ENCODE peak calls at places on chromosomes 3 and 15, in seven cellular contexts. D is naive thymus-derived CD8-positive, alpha-beta T cell; Z is GF-D8; X is body of pancreas; N is NK-92 treated with Interleukin-12 subunit alpha and Interleukin-12 subunit beta, amount 100 ng/mL, for 24 hours; A is dorsolateral prefrontal cortex; W is stimulated activated CD8-positive, alpha-beta memory T cell treated with anti-CD3 and anti-CD28 coated beads, Interleukin-4, amount 100 ng/mL, for 24 hours. S is an unnamed sample.
A peak's percentile ranks its signal among the peaks of the same experiment; 100 is the strongest.

GRCh38 chr3:187878776-187879524 is 133.7 kb upstream of the BCL6 start:
- DNase-seq in A (no peak), W (no peak), D (no peak), N (no peak), Z (no peak), X (no peak), S (peak; percentile 36)

GRCh38 chr15:90015749-90016148 is 14.6 kb downstream of the ZNF710 start:
- DNase-seq in D (no peak), X (no peak), N (no peak), Z (no peak), A (no peak), W (no peak), S (no peak)

GRCh38 chr3:130473416-130473815 is 43.6 kb upstream of the COL6A6 start:
- DNase-seq in N (no peak), A (no peak), W (no peak), D (no peak), Z (no peak), X (no peak), S (no peak)

GRCh38 chr3:48157950-48158376 is 30.3 kb downstream of the CDC25A start:
- DNase-seq in W (peak; percentile 22), X (peak; percentile 57), Z (no peak), A (peak; percentile 50), D (peak; percentile 25), N (no peak), S (peak; percentile 54)

GRCh38 chr15:39118510-39118909 is 462.4 kb upstream of the THBS1 start:
- DNase-seq in X (no peak), D (no peak), W (no peak), A (no peak), N (no peak), Z (no peak), S (no peak)

GRCh38 chr3:49017978-49018706 is at the start of gene DALRD3:
- DNase-seq in W (peak; percentile 50), N (peak; percentile 17), X (peak; percentile 64), D (peak; percentile 65), Z (peak; percentile 53), A (peak; percentile 49), S (peak; percentile 61)

GRCh38 chr15:87211547-87211946 is 1045.0 kb downstream of the NTRK3 start:
- DNase-seq in N (no peak), D (no peak), X (no peak), A (no peak), Z (no peak), W (no peak), S (no peak)

GRCh38 chr3:43506644-43507043 is 115.2 kb downstream of the ANO10 start:
- DNase-seq in X (no peak), W (no peak), N (no peak), A (no peak), Z (no peak), D (no peak), S (no peak)

GRCh38 chr3:55720614-55721013 is 233.5 kb upstream of the WNT5A start:
- DNase-seq in X (no peak), D (no peak), N (no peak), W (no peak), A (no peak), Z (no peak), S (no peak)

GRCh38 chr15:74378853-74379252 is 11.4 kb upstream of the CYP11A1 start:
- DNase-seq in N (no peak), D (no peak), A (no peak), X (no peak), W (peak; percentile 52), Z (no peak), S (no peak)

GRCh38 chr3:60024400-60024799 is 974.6 kb upstream of the CFAP20DC start:
- DNase-seq in A (no peak), N (no peak), W (no peak), X (no peak), D (no peak), Z (no peak), S (no peak)

GRCh38 chr3:161314836-161315391 is 56.4 kb downstream of the SPTSSB start:
- DNase-seq in N (no peak), A (no peak), W (no peak), X (no peak), D (no peak), Z (no peak), S (no peak)

GRCh38 chr15:89052474-89052873 is 35.8 kb upstream of the ABHD2 start:
- DNase-seq in W (no peak), N (no peak), Z (peak; percentile 28), D (no peak), X (no peak), A (no peak), S (no peak)

GRCh38 chr15:52727825-52728224 is 48.6 kb upstream of the ATOSA start:
- DNase-seq in N (no peak), Z (no peak), W (no peak), A (no peak), D (no peak), X (no peak), S (no peak)

GRCh38 chr15:89244512-89244869 is 712 bp downstream of the FANCI start:
- DNase-seq in A (no peak), N (no peak), D (no peak), X (no peak), W (no peak), Z (no peak), S (no peak)

GRCh38 chr15:70314652-70315051 is 216.9 kb upstream of the TLE3 start:
- DNase-seq in A (no peak), D (no peak), Z (no peak), N (no peak), X (no peak), W (no peak), S (no peak)

GRCh38 chr15:74251187-74251811 is 15.2 kb downstream of the CCDC33 start:
- DNase-seq in D (no peak), W (no peak), N (no peak), Z (no peak), A (peak; percentile 80), X (peak; percentile 93), S (no peak)

GRCh38 chr3:139759470-139759869 is 81.7 kb upstream of the NMNAT3 start:
- DNase-seq in X (no peak), A (no peak), N (no peak), D (no peak), W (no peak), Z (no peak), S (no peak)

GRCh38 chr15:62925875-62926274 is 116.7 kb upstream of the TPM1 start:
- DNase-seq in D (no peak), Z (no peak), X (no peak), N (no peak), A (no peak), W (no peak), S (no peak)

GRCh38 chr3:187012609-187013051 is 82.3 kb downstream of the ST6GAL1 start:
- DNase-seq in X (no peak), D (peak; percentile 43), N (no peak), A (no peak), Z (no peak), W (peak; percentile 33), S (peak; percentile 1)

GRCh38 chr3:29582310-29582709 is 301.4 kb downstream of the RBMS3 start:
- DNase-seq in X (no peak), N (no peak), W (no peak), D (no peak), A (no peak), Z (no peak), S (no peak)

GRCh38 chr15:33586791-33587697 is 276.3 kb downstream of the RYR3 start:
- DNase-seq in W (no peak), N (no peak), D (no peak), A (no peak), X (no peak), Z (no peak), S (no peak)

GRCh38 chr3:147397911-147398809 is 8.2 kb downstream of the ZIC4 start:
- DNase-seq in X (no peak), N (no peak), W (no peak), A (no peak), Z (no peak), D (no peak), S (no peak)

GRCh38 chr15:71526061-71526460 is 284.3 kb upstream of the NR2E3 start:
- DNase-seq in W (no peak), N (no peak), X (no peak), Z (no peak), A (no peak), D (no peak), S (no peak)

GRCh38 chr3:37937156-37937555 is 53.4 kb upstream of the VILL start:
- DNase-seq in X (no peak), Z (no peak), W (no peak), A (no peak), D (no peak), N (no peak), S (no peak)

GRCh38 chr3:10511809-10512494 is 6.6 kb upstream of the ATP2B2 start:
- DNase-seq in X (no peak), Z (no peak), D (no peak), N (no peak), A (no peak), W (no peak), S (peak; percentile 57)

GRCh38 chr3:114019486-114019885 is 36.8 kb downstream of the CCDC191 start:
- DNase-seq in Z (no peak), W (no peak), N (no peak), A (no peak), X (no peak), D (no peak), S (no peak)

GRCh38 chr3:40281995-40282394 is 27.5 kb upstream of the EIF1B start:
- DNase-seq in D (no peak), N (no peak), Z (no peak), X (no peak), W (no peak), A (no peak), S (no peak)

GRCh38 chr3:160956785-160957184 is 148.4 kb downstream of the B3GALNT1 start:
- DNase-seq in N (no peak), D (no peak), A (no peak), W (no peak), X (no peak), Z (peak; percentile 30), S (peak; percentile 13)

GRCh38 chr15:101361418-101361817 is 66.4 kb upstream of the SNRPA1 start:
- DNase-seq in D (no peak), W (no peak), A (no peak), Z (no peak), N (peak; percentile 33), X (no peak), S (no peak)

GRCh38 chr15:64430000-64430735 is 30.2 kb upstream of the ZNF609 start:
- DNase-seq in X (no peak), Z (peak; percentile 94), N (peak; percentile 47), D (peak; percentile 72), W (no peak), A (no peak), S (no peak)

GRCh38 chr3:162329514-162329913 is 832.9 kb downstream of the OTOL1 start:
- DNase-seq in N (no peak), A (no peak), Z (no peak), W (no peak), X (no peak), D (no peak), S (no peak)

GRCh38 chr3:145857956-145858355 is 303.0 kb downstream of the PLOD2 start:
- DNase-seq in A (no peak), W (no peak), X (no peak), D (no peak), N (no peak), Z (no peak), S (no peak)

GRCh38 chr15:63587527-63587926 is 9.7 kb upstream of the FBXL22 start:
- DNase-seq in A (no peak), Z (no peak), X (no peak), W (no peak), N (no peak), D (no peak), S (no peak)

GRCh38 chr3:73513260-73513659 is 111.5 kb downstream of the PDZRN3 start:
- DNase-seq in N (no peak), W (no peak), D (no peak), X (peak; percentile 85), A (no peak), Z (no peak), S (peak; percentile 64)

GRCh38 chr3:57983734-57984518 is 24.3 kb upstream of the FLNB start:
- DNase-seq in W (peak; percentile 16), Z (peak; percentile 77), A (no peak), N (no peak), D (no peak), X (peak; percentile 30), S (peak; percentile 81)

GRCh38 chr3:132978464-132978863 is 59.7 kb upstream of the TMEM108 start:
- DNase-seq in X (no peak), D (no peak), N (no peak), W (no peak), Z (no peak), A (no peak), S (no peak)

GRCh38 chr3:194344012-194344411 is 7.1 kb downstream of the CPN2 start:
- DNase-seq in A (peak; percentile 80), X (peak; percentile 80), W (peak; percentile 59), Z (peak; percentile 21), D (peak; percentile 71), N (peak; percentile 19), S (peak; percentile 56)

S was measured in ACHN.